ENCODE peak calls at places on chromosomes 16 and 17, in seven cellular contexts. B is K562, S is IMR-90, K is H1, V is HepG2, E is HCT116, W is GM12878. H is an unnamed sample.

GRCh38 chr16:57016301-57016700 is 26.9 kb downstream of the NLRC5 start:
- DNase-seq in B (no peak), S (no peak), E (no peak), W (no peak), K (no peak), V (no peak), H (no peak)

GRCh38 chr17:61495161-61495857 is 43.1 kb downstream of the TBX4 start:
- DNase-seq in W (no peak), S (peak; percentile 33), E (peak; percentile 93), V (no peak), B (peak; percentile 27), K (no peak), H (no peak)

GRCh38 chr16:53518550-53519416 is 15.8 kb upstream of the AKTIP start:
- DNase-seq in K (no peak), S (peak; percentile 54), W (peak; percentile 97), V (no peak), E (no peak), B (peak; percentile 43), H (no peak)

GRCh38 chr17:18966831-18967624 is 15.1 kb downstream of the SLC5A10 start:
- DNase-seq in V (no peak), W (no peak), S (peak; percentile 52), K (no peak), E (no peak), B (no peak), H (no peak)

GRCh38 chr16:30092373-30093010 is 768 bp upstream of the TBX6 start:
- DNase-seq in W (peak; percentile 93), E (peak; percentile 56), V (peak; percentile 92), K (no peak), S (peak; percentile 27), B (peak; percentile 91), H (peak; percentile 85)

GRCh38 chr16:83002351-83003334 is 375.9 kb downstream of the CDH13 start:
- DNase-seq in B (no peak), K (no peak), S (peak; percentile 54), E (no peak), W (no peak), V (no peak), H (no peak)

GRCh38 chr17:2058521-2059124 is 3.7 kb downstream of the HIC1 start:
- DNase-seq in S (peak; percentile 76), E (no peak), W (no peak), B (no peak), K (no peak), V (no peak), H (peak; percentile 80)

GRCh38 chr17:56834380-56835258 is 668 bp downstream of the DGKE start:
- DNase-seq in V (peak; percentile 59), B (peak; percentile 46), S (peak; percentile 7), W (peak; percentile 31), K (peak; percentile 21), E (no peak), H (peak; percentile 69)

GRCh38 chr17:57989011-57989345 is 924 bp upstream of the VEZF1 start:
- DNase-seq in E (peak; percentile 64), K (no peak), V (peak; percentile 78), B (peak; percentile 58), W (no peak), S (peak; percentile 50), H (peak; percentile 72)

GRCh38 chr16:10485698-10486382 is 94.6 kb downstream of the EMP2 start:
- DNase-seq in E (no peak), W (no peak), S (no peak), K (no peak), B (no peak), V (no peak), H (no peak)

GRCh38 chr17:45425125-45425983 is 7.3 kb downstream of the ARHGAP27 start:
- DNase-seq in K (peak; percentile 86), E (peak; percentile 98), V (peak; percentile 99), S (peak; percentile 74), B (peak; percentile 72), W (no peak), H (peak; percentile 97)

GRCh38 chr17:4788807-4789700 is at the start of gene GLTPD2:
- DNase-seq in V (peak; percentile 82), S (no peak), W (no peak), B (no peak), K (no peak), E (no peak), H (no peak)

GRCh38 chr16:21727344-21727743 is 63.6 kb downstream of the OTOA start:
- DNase-seq in V (no peak), B (no peak), W (no peak), E (no peak), K (no peak), S (no peak), H (no peak)

GRCh38 chr17:20206591-20206990 is 197.4 kb downstream of the SPECC1 start:
- DNase-seq in E (no peak), K (no peak), B (no peak), S (peak; percentile 83), V (no peak), W (no peak), H (peak; percentile 48)
- H3K4me1 ChIP-seq in E (no peaks in the 10 kb centered on the region), K (peaks cover 4% of the 10 kb centered on the region), B (no peaks in the 10 kb centered on the region), S (peaks cover 23% of the 10 kb centered on the region), V (no peaks in the 10 kb centered on the region), W (peaks cover 14% of the 10 kb centered on the region), H (peaks cover 70% of the 10 kb centered on the region)

GRCh38 chr17:5931611-5932010 is 138.6 kb upstream of the WSCD1 start:
- DNase-seq in S (no peak), E (no peak), W (no peak), B (no peak), K (no peak), V (no peak), H (no peak)
- TF ChIP-seq CEBPB in S (no peak), E (no peak), W (no peak), B (no peak), K (no peak), V (no peak), H (no peak)

DNA sequence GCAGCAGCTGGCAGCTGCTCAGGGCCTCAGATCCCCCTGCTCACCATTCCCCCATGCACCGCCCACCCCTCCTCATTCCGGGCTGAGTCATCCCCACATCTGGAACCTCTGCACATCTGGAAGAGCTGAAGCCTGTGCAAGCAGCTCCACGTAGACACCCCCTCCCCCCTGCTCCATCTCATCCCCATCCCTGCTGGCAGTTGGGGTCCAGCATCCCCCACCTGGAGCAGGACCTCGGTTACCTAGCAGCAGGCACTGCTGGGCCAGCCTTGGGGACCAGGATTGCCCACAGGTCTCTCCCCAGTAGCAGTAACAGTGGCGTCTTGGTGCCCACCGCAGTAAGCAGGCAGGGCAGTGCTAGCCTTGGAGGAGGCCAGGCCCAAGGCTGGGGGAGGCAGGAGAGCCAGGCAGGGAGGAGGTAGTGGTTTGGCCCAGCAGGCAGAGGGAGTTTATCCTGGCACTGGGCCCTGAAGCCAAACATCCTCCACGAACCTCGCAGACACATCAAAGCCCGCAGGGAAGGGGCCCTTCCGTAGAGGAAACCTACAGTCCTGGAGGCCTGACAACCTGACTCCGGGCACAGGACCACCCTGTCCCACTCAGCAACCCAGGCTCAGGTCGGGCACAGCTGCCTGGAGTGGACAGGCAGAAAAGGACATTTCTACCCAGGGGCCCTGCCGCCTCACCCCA is 7.7 kb upstream of the TMEM92 start:
- DNase-seq in W (no peak), V (peak; percentile 53), K (no peak), B (peak; percentile 9), E (no peak), S (peak; percentile 88), H (peak; percentile 47)
- H3K4me1 ChIP-seq in W (no peaks in the 10 kb centered on the region), V (peaks cover 17% of the 10 kb centered on the region), K (peaks cover 12% of the 10 kb centered on the region), B (peaks cover 23% of the 10 kb centered on the region), E (peaks cover 22% of the 10 kb centered on the region), S (peaks cover 72% of the 10 kb centered on the region), H (peaks cover 26% of the 10 kb centered on the region)

DNA sequence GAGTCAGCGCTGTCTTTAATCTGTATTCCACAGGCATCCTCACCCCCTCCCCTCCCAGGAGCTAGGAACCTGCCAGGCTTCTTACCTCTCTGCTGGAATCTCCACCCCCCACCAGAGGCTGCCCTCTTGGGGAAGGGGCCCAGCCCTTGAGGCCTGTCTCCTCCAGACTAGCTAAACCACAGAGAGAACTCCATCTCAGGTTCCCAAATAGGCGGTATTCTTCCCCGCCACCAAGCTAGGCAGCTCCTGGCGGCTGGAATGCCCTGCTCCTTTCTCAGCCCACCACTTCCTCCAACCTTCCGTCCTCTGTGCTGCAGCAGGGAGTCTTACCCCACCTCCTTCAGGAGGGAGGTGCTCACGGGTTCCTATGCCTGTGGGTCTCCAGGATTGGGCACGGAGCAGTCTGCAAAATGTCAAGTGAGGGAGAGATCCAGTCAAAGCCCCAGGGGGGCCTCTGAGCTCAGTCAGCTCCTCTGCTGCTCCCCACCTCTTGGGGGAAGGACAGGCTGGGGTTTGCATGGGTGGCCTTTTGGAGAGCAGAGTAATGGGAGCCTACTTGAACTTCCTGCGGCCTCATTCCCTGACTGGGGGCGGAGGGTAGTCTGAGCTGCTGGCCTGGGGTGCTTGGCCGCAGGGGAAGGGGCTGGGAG is 55.7 kb downstream of the SREBF1 start:
- DNase-seq in B (no peak), E (no peak), V (no peak), K (peak; percentile 50), S (peak; percentile 65), W (no peak), H (peak; percentile 55)
- TF ChIP-seq CEBPB in B (no peak), E (no peak), V (no peak), K (no peak), S (no peak), W (no peak), H (no peak)

DNA sequence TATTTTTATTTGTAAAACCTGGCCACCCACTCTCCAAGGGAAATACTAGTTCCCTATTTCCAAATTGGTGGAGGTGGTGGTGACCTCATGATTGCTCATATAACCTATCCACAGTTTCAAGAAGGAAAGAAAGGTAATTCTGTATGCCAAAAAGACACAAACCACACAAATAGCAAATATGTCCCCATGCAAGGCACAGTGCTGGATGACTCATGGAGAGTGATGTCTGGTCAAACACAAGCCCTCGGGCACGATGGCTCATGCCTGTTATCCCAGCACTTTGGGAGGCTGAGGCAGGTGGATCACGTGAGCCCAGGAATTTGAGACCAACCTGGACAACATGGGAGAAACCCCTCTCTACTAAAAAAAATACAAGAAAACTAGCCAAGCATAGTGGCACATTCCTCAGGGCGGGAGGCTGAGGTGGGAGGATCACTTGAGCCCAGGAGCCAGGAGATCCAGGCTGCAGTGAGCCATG is 64.2 kb downstream of the GNA13 start:
- DNase-seq in V (peak; percentile 59), W (no peak), B (no peak), E (peak; percentile 97), S (peak; percentile 52), K (no peak), H (peak; percentile 74)
- H3K4me1 ChIP-seq in V (peaks cover 20% of the 10 kb centered on the region), W (peaks cover 6% of the 10 kb centered on the region), B (peaks cover 7% of the 10 kb centered on the region), E (peaks cover 24% of the 10 kb centered on the region), S (peaks cover 3% of the 10 kb centered on the region), K (no peaks in the 10 kb centered on the region), H (peaks cover 44% of the 10 kb centered on the region)

H was measured in A549.